ENCODE peak calls at places on chromosomes 12 and 14, in six cellular contexts. S is A549, N is NCI-H460, R is NCI-H1417, D is HS-5, O is body of pancreas. Y is an unnamed sample.

GRCh38 chr14:92649934-92650545 is 98.4 kb downstream of the LGMN start:
- DNase-seq in S (no peak), N (no peak), R (no peak), D (peak; percentile 46), O (peak; percentile 25), Y (no peak)

GRCh38 chr12:6378709-6379427 is 3.5 kb upstream of the SCNN1A start:
- DNase-seq in S (no peak), N (no peak), R (no peak), D (no peak), O (no peak), Y (no peak)

GRCh38 chr12:117112268-117112595 is 13.0 kb upstream of the TESC start:
- DNase-seq in S (no peak), N (no peak), R (no peak), D (no peak), O (no peak), Y (no peak)

GRCh38 chr14:103710771-103711392 is 4.4 kb downstream of the XRCC3 start:
- DNase-seq in S (no peak), N (no peak), R (no peak), D (no peak), O (no peak), Y (no peak)

GRCh38 chr12:77925536-77926108 is 94.9 kb downstream of the NAV3 start:
- DNase-seq in S (peak; percentile 66), N (peak; percentile 77), R (peak; percentile 96), D (peak; percentile 85), O (peak; percentile 81), Y (peak; percentile 68)

GRCh38 chr14:85387181-85387580 is 142.8 kb upstream of the FLRT2 start:
- DNase-seq in S (no peak), N (no peak), R (no peak), D (peak; percentile 15), O (no peak), Y (no peak)

GRCh38 chr12:46831335-46832083 is 5.7 kb upstream of the SLC38A4 start:
- DNase-seq in S (no peak), N (no peak), R (no peak), D (no peak), O (peak; percentile 75), Y (peak; percentile 80)

GRCh38 chr12:129870146-129870545 is 33.7 kb downstream of the TMEM132D start:
- DNase-seq in S (no peak), N (no peak), R (no peak), D (no peak), O (no peak), Y (no peak)

GRCh38 chr12:15732341-15733061 is 56.7 kb downstream of the EPS8 start:
- DNase-seq in S (no peak), N (no peak), R (no peak), D (no peak), O (no peak), Y (no peak)

GRCh38 chr12:25124493-25124892 is 70.5 kb downstream of the DNAI7 start:
- DNase-seq in S (no peak), N (no peak), R (no peak), D (no peak), O (no peak), Y (no peak)

GRCh38 chr14:48747683-48748082 is 838.5 kb downstream of the RPS29 start:
- DNase-seq in S (no peak), N (no peak), R (peak; percentile 13), D (no peak), O (no peak), Y (peak; percentile 6)

GRCh38 chr14:76346391-76347160 is 29.4 kb upstream of the ESRRB start:
- DNase-seq in S (no peak), N (no peak), R (no peak), D (no peak), O (no peak), Y (peak; percentile 73)

GRCh38 chr14:101224356-101225115 is 321.0 kb upstream of the RTL1 start:
- DNase-seq in S (no peak), N (no peak), R (no peak), D (no peak), O (no peak), Y (peak; percentile 67)

GRCh38 chr12:57377103-57377840 is 53.6 kb downstream of the R3HDM2 start:
- DNase-seq in S (no peak), N (no peak), R (no peak), D (no peak), O (no peak), Y (no peak)

GRCh38 chr12:402127-402456 is 648 bp downstream of the CCDC77 start:
- DNase-seq in S (no peak), N (peak; percentile 44), R (no peak), D (no peak), O (no peak), Y (no peak)

GRCh38 chr14:104393898-104394605 is 185.5 kb upstream of the C14orf180 start:
- DNase-seq in S (no peak), N (no peak), R (no peak), D (no peak), O (peak; percentile 40), Y (peak; percentile 21)

GRCh38 chr14:103550451-103551337 is 11.8 kb downstream of the BAG5 start:
- DNase-seq in S (no peak), N (no peak), R (peak; percentile 43), D (no peak), O (no peak), Y (no peak)

GRCh38 chr14:35306114-35306513 is 13.9 kb downstream of the PSMA6 start:
- DNase-seq in S (no peak), N (no peak), R (no peak), D (no peak), O (no peak), Y (no peak)

Y was measured in retina.